ENCODE peak calls at places on chromosome 12, in five cellular contexts. J is fibroblast of lung, W is hepatocyte, H is H9, R is neuronal stem cell. I is an unnamed sample.

GRCh38 chr12:47818701-47819543 is 781 bp downstream of the HDAC7 start:
- DNase-seq in J (no peak), W (peak; percentile 71), H (peak; percentile 74), R (peak; percentile 64), I (no peak)

GRCh38 chr12:107320031-107320928 is 226.9 kb upstream of the CRY1 start:
- DNase-seq in J (no peak), W (peak; percentile 32), H (peak; percentile 87), R (no peak), I (peak; percentile 68)

GRCh38 chr12:10847701-10848100 is 1.6 kb downstream of the PRR4 start:
- DNase-seq in J (no peak), W (no peak), H (no peak), R (no peak), I (no peak)

GRCh38 chr12:90028620-90029051 is 320.0 kb upstream of the ATP2B1 start:
- DNase-seq in J (no peak), W (no peak), H (no peak), R (no peak), I (no peak)

GRCh38 chr12:1350055-1350933 is 244.1 kb downstream of the FBXL14 start:
- DNase-seq in J (peak; percentile 71), W (peak; percentile 68), H (no peak), R (no peak), I (peak; percentile 25)

GRCh38 chr12:17302001-17302400 is 696.0 kb upstream of the LMO3 start:
- DNase-seq in J (no peak), W (no peak), H (no peak), R (no peak), I (no peak)

GRCh38 chr12:53733051-53733812 is 6.0 kb upstream of the CALCOCO1 start:
- DNase-seq in J (no peak), W (no peak), H (no peak), R (no peak), I (no peak)

GRCh38 chr12:88391556-88391955 is 188.7 kb downstream of the KITLG start:
- DNase-seq in J (peak; percentile 74), W (peak; percentile 8), H (no peak), R (no peak), I (no peak)

GRCh38 chr12:110901401-110901800 is 19.0 kb downstream of the MYL2 start:
- DNase-seq in J (no peak), W (peak; percentile 33), H (no peak), R (no peak), I (no peak)

GRCh38 chr12:107385518-107385917 is 292.2 kb upstream of the CRY1 start:
- DNase-seq in J (no peak), W (no peak), H (no peak), R (no peak), I (no peak)

GRCh38 chr12:70230934-70231606 is 12.2 kb upstream of the CNOT2 start:
- DNase-seq in J (no peak), W (no peak), H (no peak), R (no peak), I (no peak)

GRCh38 chr12:91339106-91339505 is 156.5 kb upstream of the DCN start:
- DNase-seq in J (no peak), W (no peak), H (no peak), R (no peak), I (no peak)

GRCh38 chr12:12696562-12697383 is 790 bp upstream of the GPR19 start:
- DNase-seq in J (peak; percentile 87), W (peak; percentile 96), H (peak; percentile 89), R (peak; percentile 77), I (peak; percentile 57)

GRCh38 chr12:3342051-3342450 is 149.0 kb upstream of the PRMT8 start:
- DNase-seq in J (peak; percentile 40), W (peak; percentile 81), H (peak; percentile 78), R (peak; percentile 46), I (no peak)

GRCh38 chr12:2288001-2288400 is 235.2 kb downstream of the CACNA1C start:
- DNase-seq in J (peak; percentile 64), W (peak; percentile 77), H (no peak), R (no peak), I (no peak)

GRCh38 chr12:127297327-127297726 is 969.6 kb upstream of the TMEM132C start:
- DNase-seq in J (no peak), W (no peak), H (no peak), R (no peak), I (no peak)

GRCh38 chr12:93742086-93742934 is 65.1 kb downstream of the CRADD start:
- DNase-seq in J (peak; percentile 78), W (peak; percentile 86), H (peak; percentile 59), R (peak; percentile 36), I (no peak)

GRCh38 chr12:1130571-1130970 is 139.5 kb downstream of the ERC1 start:
- DNase-seq in J (no peak), W (no peak), H (no peak), R (no peak), I (no peak)

GRCh38 chr12:20260864-20261263 is 107.5 kb upstream of the PDE3A start:
- DNase-seq in J (peak; percentile 2), W (no peak), H (no peak), R (no peak), I (no peak)

GRCh38 chr12:76810690-76811434 is 46.9 kb downstream of the ZDHHC17 start:
- DNase-seq in J (no peak), W (peak; percentile 50), H (no peak), R (no peak), I (no peak)

GRCh38 chr12:111170559-111170958 is 198.3 kb downstream of the PHETA1 start:
- DNase-seq in J (no peak), W (no peak), H (no peak), R (no peak), I (no peak)

GRCh38 chr12:15880721-15881120 is 1.5 kb upstream of the STRAP start:
- DNase-seq in J (no peak), W (no peak), H (no peak), R (no peak), I (no peak)

GRCh38 chr12:26633591-26634210 is 199.3 kb downstream of the ITPR2 start:
- DNase-seq in J (peak; percentile 61), W (no peak), H (no peak), R (no peak), I (no peak)

GRCh38 chr12:110641512-110641911 is 27.6 kb downstream of the TCTN1 start:
- DNase-seq in J (no peak), W (no peak), H (no peak), R (peak; percentile 8), I (no peak)

GRCh38 chr12:63294327-63294632 is 143.3 kb upstream of the AVPR1A start:
- DNase-seq in J (peak; percentile 43), W (peak; percentile 71), H (no peak), R (no peak), I (no peak)

GRCh38 chr12:116863275-116863767 is 17.9 kb downstream of the HRK start:
- DNase-seq in J (peak; percentile 34), W (peak; percentile 30), H (peak; percentile 88), R (no peak), I (no peak)

GRCh38 chr12:26767865-26768264 is 65.1 kb downstream of the ITPR2 start:
- DNase-seq in J (no peak), W (no peak), H (no peak), R (no peak), I (no peak)

GRCh38 chr12:39587247-39587646 is 32.4 kb downstream of the ABCD2 start:
- DNase-seq in J (peak; percentile 40), W (no peak), H (no peak), R (no peak), I (no peak)

GRCh38 chr12:19273482-19274330 is 144.2 kb downstream of the PLEKHA5 start:
- DNase-seq in J (peak; percentile 93), W (peak; percentile 63), H (no peak), R (no peak), I (peak; percentile 44)

GRCh38 chr12:12436831-12437345 is 80.0 kb downstream of the BORCS5 start:
- DNase-seq in J (peak; percentile 47), W (no peak), H (no peak), R (no peak), I (no peak)

GRCh38 chr12:128047266-128048060 is 219.5 kb upstream of the TMEM132C start:
- DNase-seq in J (no peak), W (no peak), H (no peak), R (no peak), I (no peak)

GRCh38 chr12:130668286-130669204 is 47.6 kb downstream of the RIMBP2 start:
- DNase-seq in J (no peak), W (no peak), H (no peak), R (no peak), I (no peak)

DNA sequence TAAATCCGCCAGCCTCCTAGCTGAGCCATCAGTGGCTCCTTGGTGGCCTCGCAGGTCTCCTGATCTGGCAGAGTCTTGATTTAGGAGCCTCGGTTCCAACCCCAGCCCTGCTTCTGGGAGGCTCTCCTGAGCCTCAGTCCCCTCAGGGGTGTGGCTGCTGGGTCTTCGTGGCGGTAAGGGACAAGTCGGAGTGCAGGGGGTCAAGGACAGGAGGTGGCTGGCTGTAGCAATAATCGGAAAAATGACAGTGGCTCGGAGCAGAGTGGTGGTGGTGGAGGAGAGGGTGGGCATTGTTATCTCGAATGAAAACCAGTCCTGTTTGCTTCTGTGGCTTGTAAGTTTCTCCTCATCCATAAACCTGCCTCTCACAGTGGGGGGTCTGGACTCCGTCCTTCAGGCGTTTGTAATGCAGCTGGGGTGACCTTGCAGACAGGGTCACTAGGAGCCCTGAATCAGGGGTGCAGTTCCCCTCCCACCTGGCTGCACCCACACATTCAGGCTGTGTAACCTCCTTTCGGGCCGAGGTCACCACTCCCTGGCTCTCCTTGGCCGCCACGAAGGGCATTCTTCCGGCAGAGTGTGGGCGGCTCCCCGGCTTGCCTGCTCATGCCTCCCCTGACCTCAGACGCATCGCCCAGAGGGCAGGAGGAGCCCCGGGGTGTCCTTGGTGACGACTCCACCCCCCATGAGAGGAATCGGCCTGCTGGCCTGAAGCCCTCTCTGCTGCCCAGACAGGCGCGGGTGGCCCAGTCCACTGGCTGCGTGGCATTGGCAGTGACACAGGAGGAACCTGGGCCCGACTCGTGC is 8.1 kb downstream of the BCL7A start:
- DNase-seq in J (no peak), W (no peak), H (no peak), R (no peak), I (no peak)
- H3K4me2 ChIP-seq in J (no peak overlapping the region), W (no peak overlapping the region), H (no peak overlapping the region), R (no peak overlapping the region), I (peak overlapping the region; percentile 77)

GRCh38 chr12:51077930-51078329 is 5.5 kb downstream of the CSRNP2 start:
- DNase-seq in J (peak; percentile 27), W (peak; percentile 38), H (no peak), R (no peak), I (no peak)
- H3K4me2 ChIP-seq in J (no peak overlapping the region), W (peak overlapping the region; percentile 3), H (no peak overlapping the region), R (no peak overlapping the region), I (no peak overlapping the region)

GRCh38 chr12:65946821-65947220 is 122.5 kb downstream of the HMGA2 start:
- DNase-seq in J (peak; percentile 52), W (no peak), H (no peak), R (no peak), I (no peak)
- H3K4me2 ChIP-seq in J (no peak overlapping the region), W (no peak overlapping the region), H (no peak overlapping the region), R (no peak overlapping the region), I (peak overlapping the region; percentile 54)

DNA sequence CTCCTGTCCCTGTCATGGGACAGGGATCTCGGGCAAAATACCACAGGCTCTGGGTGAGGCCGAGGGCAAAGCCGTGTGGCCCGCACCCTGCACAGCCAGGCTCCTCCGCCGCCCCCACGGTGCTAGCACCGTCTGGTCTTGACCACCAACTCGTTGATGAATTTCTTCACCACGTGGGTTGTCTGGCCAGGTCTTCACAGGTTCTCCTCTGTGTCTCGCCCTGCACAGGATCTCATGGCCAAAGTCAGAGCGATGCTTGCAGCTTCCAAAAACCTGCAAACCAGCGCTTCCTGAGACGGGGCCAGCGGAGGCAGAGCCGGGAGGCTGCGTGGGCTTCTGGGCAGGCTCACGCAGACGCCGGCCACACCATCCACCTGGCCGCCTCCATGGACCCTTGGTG is 29.0 kb upstream of the MMP17 start:
- DNase-seq in J (no peak), W (no peak), H (no peak), R (no peak), I (no peak)
- H3K4me2 ChIP-seq in J (no peak overlapping the region), W (no peak overlapping the region), H (no peak overlapping the region), R (no peak overlapping the region), I (no peak overlapping the region)